ENCODE peak calls at places on chromosomes 4 and X, in eight cellular contexts. K, L, E, Q, U, J, X and W are unnamed samples. For H3K27me3, the result is how much of the 10 kb centered on the place peaks cover.

GRCh38 chrX:12999422-12999821 is 24.5 kb downstream of the TMSB4X start:
- DNase-seq in Q (peak), E (no peak), K (peak), X (no peak), U (peak), J (no peak), L (no peak), W (no peak)

GRCh38 chrX:56057325-56057724 is 174.8 kb upstream of the KLF8 start:
- DNase-seq in X (no peak), K (no peak), U (no peak), J (no peak), E (no peak), L (no peak), Q (no peak), W (no peak)

GRCh38 chr4:185654965-185655554 is 119.8 kb upstream of the PDLIM3 start:
- DNase-seq in U (no peak), L (no peak), E (no peak), J (no peak), Q (no peak), X (no peak), K (no peak), W (no peak)

GRCh38 chrX:151004085-151004484 is 20.9 kb downstream of the HMGB3 start:
- DNase-seq in U (no peak), X (no peak), L (no peak), J (no peak), K (no peak), Q (no peak), E (no peak), W (no peak)

GRCh38 chrX:1323315-1323714 is 13.3 kb upstream of the IL3RA start:
- DNase-seq in U (no peak), E (no peak), Q (peak), K (peak), J (peak), X (peak), L (no peak), W (peak)

GRCh38 chrX:113260474-113260873 is 419.8 kb upstream of the AMOT start:
- DNase-seq in L (no peak), K (no peak), E (no peak), U (no peak), J (no peak), Q (peak), X (no peak), W (peak)

GRCh38 chr4:40585201-40585789 is 44.4 kb downstream of the RBM47 start:
- DNase-seq in X (no peak), K (no peak), J (no peak), Q (no peak), E (no peak), U (no peak), L (peak), W (peak)

GRCh38 chrX:45697591-45697990 is 496.9 kb upstream of the DIPK2B start:
- DNase-seq in L (peak), E (no peak), K (no peak), U (peak), X (peak), Q (no peak), J (no peak), W (no peak)

GRCh38 chrX:69320116-69320515 is 154.9 kb upstream of the PJA1 start:
- DNase-seq in L (no peak), Q (no peak), X (no peak), K (no peak), U (no peak), E (no peak), J (no peak), W (no peak)

GRCh38 chr4:28462766-28463165 is 1602.1 kb downstream of the STIM2 start:
- DNase-seq in J (no peak), U (no peak), E (no peak), K (no peak), X (no peak), L (no peak), Q (peak), W (no peak)

GRCh38 chrX:139332441-139332840 is 198.1 kb upstream of the F9 start:
- DNase-seq in X (no peak), K (no peak), U (no peak), J (no peak), L (peak), Q (no peak), E (no peak), W (no peak)

GRCh38 chr4:139955600-139955999 is 198.4 kb downstream of the MAML3 start:
- DNase-seq in Q (peak), K (no peak), J (no peak), U (no peak), E (no peak), X (no peak), L (no peak), W (no peak)

GRCh38 chrX:23637187-23637586 is 30.1 kb upstream of the PRDX4 start:
- DNase-seq in U (no peak), L (no peak), X (no peak), K (no peak), E (no peak), J (no peak), Q (no peak), W (no peak)

GRCh38 chrX:40471965-40472648 is 108.7 kb upstream of the ATP6AP2 start:
- DNase-seq in J (no peak), K (no peak), L (peak), X (peak), U (peak), E (peak), Q (peak), W (peak)

GRCh38 chr4:108900018-108900417 is 137.2 kb upstream of the ETNPPL start:
- DNase-seq in U (no peak), E (no peak), J (no peak), Q (peak), X (no peak), K (no peak), L (no peak), W (peak)

GRCh38 chr4:114043116-114043515 is 63.7 kb upstream of the ARSJ start:
- DNase-seq in L (peak), K (no peak), Q (no peak), J (no peak), U (peak), X (no peak), E (no peak), W (no peak)

GRCh38 chrX:75547783-75548182 is 24.9 kb upstream of the ZDHHC15 start:
- DNase-seq in E (peak), J (no peak), K (no peak), U (peak), L (no peak), X (peak), Q (no peak), W (peak)

GRCh38 chr4:150140774-150141400 is 62.6 kb downstream of the DCLK2 start:
- DNase-seq in U (peak), Q (no peak), X (no peak), J (no peak), E (no peak), K (no peak), L (peak), W (no peak)

GRCh38 chrX:46597774-46598173 is 24.2 kb downstream of the CHST7 start:
- DNase-seq in E (no peak), Q (no peak), J (no peak), K (no peak), L (no peak), U (no peak), X (no peak), W (no peak)

GRCh38 chr4:122583906-122584305 is 37.0 kb downstream of the IL21 start:
- DNase-seq in K (no peak), U (no peak), Q (no peak), E (no peak), J (no peak), L (peak), X (no peak), W (no peak)

GRCh38 chr4:187666634-187667033 is 328.9 kb upstream of the ZFP42 start:
- DNase-seq in J (no peak), K (no peak), E (no peak), U (no peak), L (no peak), Q (no peak), X (no peak), W (no peak)

GRCh38 chr4:129064717-129065116 is 28.6 kb downstream of the SCLT1 start:
- DNase-seq in L (peak), K (no peak), U (peak), Q (no peak), J (no peak), X (no peak), E (no peak), W (no peak)

GRCh38 chr4:72744103-72744725 is 175.2 kb upstream of the ADAMTS3 start:
- DNase-seq in U (peak), X (no peak), Q (no peak), E (no peak), L (peak), K (no peak), J (no peak), W (no peak)

GRCh38 chrX:124634363-124634762 is 288.0 kb downstream of the SH2D1A start:
- DNase-seq in X (no peak), Q (no peak), J (no peak), K (no peak), L (peak), E (no peak), U (no peak), W (no peak)

GRCh38 chr4:74308215-74308614 is at the start of gene EPGN:
- DNase-seq in L (peak), U (peak), X (no peak), J (no peak), K (peak), Q (no peak), E (no peak), W (no peak)

GRCh38 chrX:10833299-10834169 is 213.1 kb upstream of the MID1 start:
- DNase-seq in X (peak), K (no peak), J (no peak), L (peak), U (peak), Q (peak), E (peak), W (no peak)

GRCh38 chrX:45381366-45381765 is 180.7 kb upstream of the DIPK2B start:
- DNase-seq in X (no peak), U (no peak), E (no peak), K (no peak), Q (no peak), L (no peak), J (no peak), W (no peak)

GRCh38 chr4:146104541-146104940 is 71.0 kb upstream of the LSM6 start:
- DNase-seq in J (no peak), Q (no peak), K (no peak), E (no peak), L (no peak), X (no peak), U (no peak), W (no peak)

GRCh38 chrX:136251042-136251991 is at the start of gene MAP7D3:
- DNase-seq in U (peak), Q (peak), X (peak), K (peak), L (peak), E (peak), J (peak), W (peak)

GRCh38 chr4:184644553-184645307 is 4.5 kb downstream of the CASP3 start:
- DNase-seq in J (no peak), K (no peak), X (no peak), L (no peak), Q (peak), E (no peak), U (peak), W (no peak)

GRCh38 chr4:14528921-14529320 is 473.4 kb upstream of the CPEB2 start:
- DNase-seq in J (no peak), L (no peak), Q (peak), X (no peak), K (no peak), U (no peak), E (no peak), W (no peak)

GRCh38 chr4:112144546-112145325 is 518 bp upstream of the FAM241A start:
- DNase-seq in J (no peak), K (peak), L (no peak), U (no peak), X (no peak), E (no peak), Q (no peak), W (no peak)

GRCh38 chr4:130361616-130362015 is 1265.7 kb downstream of the C4orf33 start:
- DNase-seq in K (no peak), E (no peak), X (no peak), Q (no peak), L (no peak), U (no peak), J (no peak), W (no peak)

DNA sequence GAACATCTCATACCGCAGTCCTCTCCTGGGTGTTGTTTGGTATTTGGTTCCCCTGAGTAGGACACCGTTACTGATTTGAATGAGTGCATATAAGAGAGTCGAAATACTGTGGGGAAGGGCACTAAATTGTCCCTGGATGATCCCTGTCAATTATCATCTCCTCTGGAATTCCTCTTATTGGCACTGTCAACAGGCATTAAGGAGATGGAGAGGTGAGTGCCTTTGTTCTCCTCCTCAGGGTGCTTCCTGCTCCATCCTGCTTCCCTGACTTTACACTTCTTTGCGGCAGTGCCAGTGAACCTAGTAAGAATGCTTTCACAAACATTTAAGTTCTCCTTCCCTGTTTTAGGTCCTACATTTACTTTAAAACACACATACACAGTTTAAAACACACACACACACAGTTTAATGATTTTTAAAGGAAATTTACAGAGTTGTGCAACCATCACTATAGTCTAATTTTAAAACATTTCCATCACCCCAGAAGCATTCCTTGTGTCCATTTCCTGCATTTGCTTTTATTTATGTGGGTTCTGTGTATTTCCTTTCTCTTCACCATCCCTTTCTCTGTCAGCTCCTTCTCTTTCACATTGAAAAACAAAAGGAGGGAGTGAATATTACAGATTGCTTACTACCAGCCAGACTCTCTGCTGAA is 20.9 kb upstream of the ZRSR2 start:
- DNase-seq in L (no peak), Q (peak), E (no peak), K (no peak), X (no peak), J (no peak), U (no peak), W (no peak)
- H3K27me3 ChIP-seq in L (under half), Q (under half), E (under half), K (under half), X (under half), J (under half), U (under half), W (under half)

DNA sequence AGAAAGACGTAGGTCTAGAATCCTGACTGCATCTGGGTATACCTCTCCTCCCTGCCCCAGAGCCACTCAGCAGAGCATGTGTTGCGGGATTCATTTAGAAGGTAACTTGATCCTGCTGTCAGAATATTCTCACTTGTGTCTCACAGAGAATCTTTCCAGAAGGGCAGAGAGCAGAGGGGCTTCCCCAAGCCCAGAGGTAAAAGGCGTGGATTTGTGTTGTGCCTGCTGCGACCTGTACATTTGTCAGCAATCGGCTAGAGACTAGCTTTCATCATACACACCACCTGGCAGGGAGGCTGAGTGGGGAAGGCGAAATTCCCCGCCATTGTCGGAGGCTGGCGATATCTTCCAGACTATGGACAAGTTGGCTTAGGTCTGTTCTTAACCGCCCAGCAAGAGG is 69.6 kb downstream of the DCTD start:
- DNase-seq in X (no peak), J (no peak), L (no peak), Q (no peak), E (no peak), K (no peak), U (no peak), W (no peak)
- H3K27me3 ChIP-seq in X (under half), J (under half), L (under half), Q (under half), E (under half), K (under half), U (under half), W (under half)

GRCh38 chrX:42738552-42738951 is 39.4 kb downstream of the PPP1R2C start:
- DNase-seq in U (no peak), Q (no peak), X (no peak), L (no peak), J (no peak), E (no peak), K (no peak), W (no peak)

GRCh38 chrX:42739258-42739657 is 38.7 kb downstream of the PPP1R2C start:
- DNase-seq in X (no peak), L (no peak), Q (no peak), J (no peak), E (no peak), K (no peak), U (peak), W (no peak)

GRCh38 chrX:42740456-42740855 is 37.5 kb downstream of the PPP1R2C start:
- DNase-seq in X (no peak), U (no peak), J (no peak), E (no peak), Q (no peak), K (no peak), L (no peak), W (no peak)

GRCh38 chrX:42739771-42740170 is 38.2 kb downstream of the PPP1R2C start:
- DNase-seq in X (no peak), U (no peak), E (no peak), K (no peak), Q (no peak), L (no peak), J (no peak), W (no peak)
- H3K27me3 ChIP-seq in X (under half), U (under half), E (under half), K (under half), Q (under half), L (under half), J (under half), W (under half)

DNA sequence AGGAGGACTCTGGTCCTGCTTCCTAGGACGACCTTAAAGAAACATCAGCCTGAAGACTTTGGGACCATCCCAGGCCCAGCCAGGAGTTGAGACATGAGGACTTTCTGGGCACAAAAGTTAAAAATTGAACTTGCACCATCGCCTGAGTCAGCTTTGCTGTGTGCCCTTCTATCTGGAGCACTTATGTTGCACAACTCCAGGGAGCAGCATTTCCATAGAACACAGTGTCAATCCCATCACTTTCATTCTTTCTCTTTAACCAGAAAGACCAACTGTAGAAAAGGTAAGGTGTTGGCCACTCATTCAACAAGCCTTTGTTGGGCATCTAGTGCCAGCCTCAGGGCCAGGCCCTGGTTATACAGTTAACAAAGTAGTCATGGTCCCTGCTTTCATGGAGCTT is 8.6 kb upstream of the CLDN24 start:
- DNase-seq in U (no peak), K (no peak), X (no peak), J (no peak), Q (no peak), E (no peak), L (no peak), W (no peak)
- H3K27me3 ChIP-seq in U (under half), K (under half), X (under half), J (under half), Q (under half), E (under half), L (under half), W (under half)

DNA sequence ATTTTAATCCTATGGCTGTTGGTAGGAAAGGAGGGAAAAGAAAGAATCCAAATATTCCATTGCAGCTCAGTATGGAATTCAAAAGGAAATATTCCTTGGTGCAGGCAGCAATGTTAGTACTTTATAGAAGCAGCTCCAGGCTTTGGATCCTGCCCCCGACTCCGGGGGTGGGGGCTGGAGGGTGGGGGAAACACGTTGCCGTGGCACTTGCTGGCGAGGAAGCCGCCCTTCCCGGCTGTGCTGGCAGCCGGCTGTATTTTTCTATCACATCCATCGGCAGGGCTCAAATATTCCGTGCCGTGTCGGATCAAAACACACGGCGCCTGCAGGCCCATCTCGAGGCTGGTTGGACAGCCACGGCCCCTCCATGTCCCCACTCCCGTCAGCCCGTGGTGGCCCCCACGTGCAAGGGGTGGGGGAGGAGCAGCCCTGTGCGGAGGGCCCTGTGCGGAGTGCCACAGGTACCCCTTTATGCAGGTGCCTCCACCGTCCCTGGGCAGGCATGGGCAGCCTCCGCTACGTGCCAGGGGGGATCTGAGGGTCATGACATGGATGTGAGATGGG is 5.8 kb downstream of the ADRA2C start:
- DNase-seq in L (no peak), X (no peak), K (no peak), E (no peak), U (no peak), J (no peak), Q (no peak), W (no peak)
- H3K27me3 ChIP-seq in L (under half), X (half or more), K (under half), E (under half), U (under half), J (under half), Q (under half), W (under half)

GRCh38 chr4:8582016-8582415 is 1.8 kb downstream of the GPR78 start:
- DNase-seq in U (no peak), J (no peak), K (no peak), E (no peak), X (no peak), L (no peak), Q (no peak), W (no peak)
- H3K27me3 ChIP-seq in U (under half), J (under half), K (under half), E (half or more), X (half or more), L (under half), Q (under half), W (under half)